ENCODE peak calls at places on chromosomes 7 and 10, in four cellular contexts. One of them, this sample, is unnamed.

GRCh38 chr7:150983893-150984368 is 5.8 kb upstream of the KCNH2 start:
- DNase-seq in neural progenitor cell: peak; percentile 87
- DNase-seq in CD4-positive, alpha-beta memory T cell: peak; percentile 47
- DNase-seq in psoas muscle: peak; percentile 3
- DNase-seq in this sample: no peak

GRCh38 chr7:90828601-90829000 is 232.5 kb downstream of the CDK14 start:
- DNase-seq in psoas muscle: no peak
- DNase-seq in neural progenitor cell: no peak
- DNase-seq in CD4-positive, alpha-beta memory T cell: no peak
- DNase-seq in this sample: no peak

GRCh38 chr7:128265156-128265905 is 24.3 kb downstream of the LEP start:
- DNase-seq in psoas muscle: no peak
- DNase-seq in CD4-positive, alpha-beta memory T cell: no peak
- DNase-seq in neural progenitor cell: no peak
- DNase-seq in this sample: no peak

GRCh38 chr10:114471906-114472873 is 67.9 kb upstream of the AFAP1L2 start:
- DNase-seq in neural progenitor cell: no peak
- DNase-seq in psoas muscle: no peak
- DNase-seq in CD4-positive, alpha-beta memory T cell: no peak
- DNase-seq in this sample: no peak

GRCh38 chr7:89796481-89796880 is 357.8 kb upstream of the STEAP1 start:
- DNase-seq in CD4-positive, alpha-beta memory T cell: no peak
- DNase-seq in psoas muscle: no peak
- DNase-seq in neural progenitor cell: no peak
- DNase-seq in this sample: no peak

GRCh38 chr10:11724938-11725776 is 17.0 kb upstream of the ECHDC3 start:
- DNase-seq in psoas muscle: no peak
- DNase-seq in neural progenitor cell: peak; percentile 63
- DNase-seq in CD4-positive, alpha-beta memory T cell: peak; percentile 31
- DNase-seq in this sample: peak; percentile 74

GRCh38 chr10:133089461-133089800 is 1.7 kb downstream of the ADGRA1 start:
- DNase-seq in psoas muscle: no peak
- DNase-seq in neural progenitor cell: no peak
- DNase-seq in CD4-positive, alpha-beta memory T cell: no peak
- DNase-seq in this sample: no peak

GRCh38 chr7:83446126-83446675 is 202.7 kb downstream of the SEMA3E start:
- DNase-seq in neural progenitor cell: no peak
- DNase-seq in psoas muscle: no peak
- DNase-seq in CD4-positive, alpha-beta memory T cell: no peak
- DNase-seq in this sample: no peak

GRCh38 chr10:27715505-27715904 is 30.1 kb downstream of the MKX start:
- DNase-seq in CD4-positive, alpha-beta memory T cell: no peak
- DNase-seq in psoas muscle: no peak
- DNase-seq in neural progenitor cell: no peak
- DNase-seq in this sample: no peak

GRCh38 chr10:79346388-79347225 is 662 bp upstream of the PPIF start:
- DNase-seq in neural progenitor cell: peak; percentile 52
- DNase-seq in CD4-positive, alpha-beta memory T cell: no peak
- DNase-seq in psoas muscle: no peak
- DNase-seq in this sample: no peak

GRCh38 chr7:74262639-74263398 is 8.6 kb upstream of the RFC2 start:
- DNase-seq in CD4-positive, alpha-beta memory T cell: no peak
- DNase-seq in psoas muscle: no peak
- DNase-seq in neural progenitor cell: no peak
- DNase-seq in this sample: no peak

GRCh38 chr10:10818082-10818481 is 199.6 kb upstream of the CELF2 start:
- DNase-seq in neural progenitor cell: no peak
- DNase-seq in psoas muscle: peak; percentile 39
- DNase-seq in CD4-positive, alpha-beta memory T cell: no peak
- DNase-seq in this sample: no peak

GRCh38 chr10:104318096-104318725 is 20.1 kb downstream of the ITPRIP start:
- DNase-seq in CD4-positive, alpha-beta memory T cell: no peak
- DNase-seq in psoas muscle: no peak
- DNase-seq in neural progenitor cell: no peak
- DNase-seq in this sample: no peak

GRCh38 chr7:29883462-29884398 is 77.4 kb downstream of the WIPF3 start:
- DNase-seq in CD4-positive, alpha-beta memory T cell: no peak
- DNase-seq in psoas muscle: no peak
- DNase-seq in neural progenitor cell: peak; percentile 78
- DNase-seq in this sample: no peak

GRCh38 chr10:91344117-91344856 is 65.9 kb upstream of the HECTD2 start:
- DNase-seq in psoas muscle: no peak
- DNase-seq in CD4-positive, alpha-beta memory T cell: no peak
- DNase-seq in neural progenitor cell: no peak
- DNase-seq in this sample: no peak

GRCh38 chr10:77835669-77836086 is 90.9 kb downstream of the DLG5 start:
- DNase-seq in neural progenitor cell: no peak
- DNase-seq in psoas muscle: peak; percentile 36
- DNase-seq in CD4-positive, alpha-beta memory T cell: no peak
- DNase-seq in this sample: no peak

GRCh38 chr10:29109700-29110099 is 179.2 kb upstream of the LYZL1 start:
- DNase-seq in psoas muscle: no peak
- DNase-seq in CD4-positive, alpha-beta memory T cell: no peak
- DNase-seq in neural progenitor cell: peak; percentile 26
- DNase-seq in this sample: no peak

GRCh38 chr10:76086571-76087260 is 655.3 kb downstream of the LRMDA start:
- DNase-seq in neural progenitor cell: peak; percentile 28
- DNase-seq in CD4-positive, alpha-beta memory T cell: no peak
- DNase-seq in psoas muscle: peak; percentile 64
- DNase-seq in this sample: no peak

GRCh38 chr10:80411267-80411668 is 2.9 kb downstream of the PRXL2A start:
- DNase-seq in psoas muscle: peak; percentile 28
- DNase-seq in neural progenitor cell: no peak
- DNase-seq in CD4-positive, alpha-beta memory T cell: no peak
- DNase-seq in this sample: no peak

GRCh38 chr7:114922151-114922651 is 307 bp downstream of the MDFIC start:
- DNase-seq in neural progenitor cell: peak; percentile 78
- DNase-seq in CD4-positive, alpha-beta memory T cell: peak; percentile 62
- DNase-seq in psoas muscle: peak; percentile 71
- DNase-seq in this sample: no peak

GRCh38 chr10:31317652-31318381 is 1.2 kb upstream of the ZEB1 start:
- DNase-seq in neural progenitor cell: peak; percentile 32
- DNase-seq in CD4-positive, alpha-beta memory T cell: no peak
- DNase-seq in psoas muscle: no peak
- DNase-seq in this sample: no peak

GRCh38 chr10:131252586-131253276 is 58.8 kb downstream of the TCERG1L start:
- DNase-seq in psoas muscle: no peak
- DNase-seq in neural progenitor cell: no peak
- DNase-seq in CD4-positive, alpha-beta memory T cell: no peak
- DNase-seq in this sample: no peak

GRCh38 chr10:114526497-114527238 is 122.4 kb upstream of the AFAP1L2 start:
- DNase-seq in CD4-positive, alpha-beta memory T cell: peak; percentile 93
- DNase-seq in psoas muscle: peak; percentile 73
- DNase-seq in neural progenitor cell: peak; percentile 92
- DNase-seq in this sample: peak; percentile 99

GRCh38 chr7:111239437-111239836 is 148.5 kb downstream of the LRRN3 start:
- DNase-seq in CD4-positive, alpha-beta memory T cell: no peak
- DNase-seq in psoas muscle: no peak
- DNase-seq in neural progenitor cell: no peak
- DNase-seq in this sample: no peak

GRCh38 chr7:111235709-111236108 is 144.8 kb downstream of the LRRN3 start:
- DNase-seq in CD4-positive, alpha-beta memory T cell: no peak
- DNase-seq in neural progenitor cell: no peak
- DNase-seq in psoas muscle: no peak
- DNase-seq in this sample: no peak

GRCh38 chr7:111242361-111242760 is 151.4 kb downstream of the LRRN3 start:
- DNase-seq in psoas muscle: no peak
- DNase-seq in neural progenitor cell: peak; percentile 2
- DNase-seq in CD4-positive, alpha-beta memory T cell: no peak
- DNase-seq in this sample: no peak

GRCh38 chr7:111240371-111240770 is 149.4 kb downstream of the LRRN3 start:
- DNase-seq in CD4-positive, alpha-beta memory T cell: no peak
- DNase-seq in neural progenitor cell: no peak
- DNase-seq in psoas muscle: no peak
- DNase-seq in this sample: no peak

DNA sequence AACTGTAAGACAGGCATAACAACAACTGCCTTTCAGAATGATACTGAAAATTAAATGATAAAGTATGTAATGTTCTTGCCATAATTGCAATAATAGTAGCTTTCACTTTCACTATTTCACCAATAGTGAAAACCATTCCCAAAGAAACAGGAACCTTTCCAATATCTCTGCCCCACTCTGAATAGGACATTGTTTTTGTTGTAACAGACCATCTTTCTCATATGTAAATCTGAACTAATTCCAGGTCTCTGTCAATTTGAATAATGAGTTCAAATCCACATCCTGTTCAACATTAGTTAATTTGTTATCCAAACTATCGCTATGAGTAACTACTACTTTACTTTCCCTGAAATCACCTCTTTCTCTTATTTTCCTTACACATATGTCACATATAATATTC is 148.0 kb downstream of the LRRN3 start:
- DNase-seq in psoas muscle: no peak
- DNase-seq in CD4-positive, alpha-beta memory T cell: no peak
- DNase-seq in neural progenitor cell: no peak
- DNase-seq in this sample: no peak
- H3K4me3 ChIP-seq in psoas muscle: no peak overlapping the region
- H3K4me3 ChIP-seq in CD4-positive, alpha-beta memory T cell: no peak overlapping the region
- H3K4me3 ChIP-seq in neural progenitor cell: no peak overlapping the region
- H3K4me3 ChIP-seq in this sample: no peak overlapping the region

DNA sequence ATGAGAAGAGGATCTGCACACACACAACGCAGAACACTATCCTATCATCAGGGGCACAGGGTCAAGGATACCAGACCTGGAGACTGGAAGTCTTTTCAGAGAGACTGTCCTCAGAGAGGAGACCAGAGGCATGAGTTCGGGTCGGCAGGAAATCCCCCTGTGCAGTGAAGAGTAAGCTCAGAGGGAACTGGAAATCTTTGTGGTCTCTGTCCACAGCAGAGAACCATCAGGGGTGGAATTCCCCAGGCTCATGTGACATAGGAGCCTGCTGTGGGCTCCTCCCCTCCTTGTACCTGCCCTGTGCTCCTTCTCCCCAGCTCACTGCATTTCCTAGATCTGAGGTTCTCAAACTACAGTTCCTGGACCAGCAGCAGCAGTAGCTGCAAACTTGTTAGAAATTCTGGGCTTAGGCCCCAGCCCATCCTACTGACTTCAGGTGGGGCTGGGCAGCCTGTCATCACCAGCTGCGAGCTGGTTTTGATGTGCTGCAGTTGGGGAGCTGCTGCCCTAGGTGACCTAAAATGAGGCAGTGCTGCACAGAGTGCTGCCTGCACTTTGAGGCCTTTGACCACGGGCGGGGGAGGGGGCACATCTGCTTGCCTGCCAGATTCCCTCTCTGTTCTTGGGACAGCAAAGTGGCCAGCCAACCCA is 2.4 kb downstream of the ZMIZ2 start:
- DNase-seq in neural progenitor cell: no peak
- DNase-seq in CD4-positive, alpha-beta memory T cell: peak; percentile 58
- DNase-seq in psoas muscle: no peak
- DNase-seq in this sample: peak; percentile 23
- H3K4me3 ChIP-seq in neural progenitor cell: no peak overlapping the region
- H3K4me3 ChIP-seq in CD4-positive, alpha-beta memory T cell: peak overlapping the region; percentile 25
- H3K4me3 ChIP-seq in psoas muscle: no peak overlapping the region
- H3K4me3 ChIP-seq in this sample: no peak overlapping the region

GRCh38 chr10:3782099-3782455 is 2.9 kb downstream of the KLF6 start:
- DNase-seq in psoas muscle: no peak
- DNase-seq in neural progenitor cell: no peak
- DNase-seq in CD4-positive, alpha-beta memory T cell: peak; percentile 83
- DNase-seq in this sample: no peak
- H3K4me3 ChIP-seq in psoas muscle: peak overlapping the region; percentile 95
- H3K4me3 ChIP-seq in neural progenitor cell: peak overlapping the region; percentile 84
- H3K4me3 ChIP-seq in CD4-positive, alpha-beta memory T cell: peak overlapping the region; percentile 95
- H3K4me3 ChIP-seq in this sample: no peak overlapping the region

GRCh38 chr7:54831046-54831643 is 72.1 kb upstream of the SEC61G start:
- DNase-seq in CD4-positive, alpha-beta memory T cell: no peak
- DNase-seq in psoas muscle: no peak
- DNase-seq in neural progenitor cell: no peak
- DNase-seq in this sample: no peak
- H3K4me3 ChIP-seq in CD4-positive, alpha-beta memory T cell: no peak overlapping the region
- H3K4me3 ChIP-seq in psoas muscle: no peak overlapping the region
- H3K4me3 ChIP-seq in neural progenitor cell: no peak overlapping the region
- H3K4me3 ChIP-seq in this sample: no peak overlapping the region

This sample was measured in Jurkat, Clone E6-1.